ENCODE peak calls at places on chromosome 17, in five cellular contexts. G, O, P, C and K are unnamed samples.

GRCh38 chr17:64687959-64688358 is 25.9 kb upstream of the SMURF2 start:
- DNase-seq in C (peak), O (no peak), G (no peak), P (no peak), K (no peak)

GRCh38 chr17:18219016-18219415 is 6.4 kb upstream of the LLGL1 start:
- DNase-seq in P (peak), C (peak), O (no peak), G (no peak), K (no peak)

GRCh38 chr17:73340093-73340596 is 28.3 kb upstream of the CDC42EP4 start:
- DNase-seq in P (peak), C (peak), O (peak), G (peak), K (no peak)

GRCh38 chr17:63476494-63476856 is 386 bp upstream of the ACE start:
- DNase-seq in P (no peak), C (peak), G (no peak), O (peak), K (peak)

GRCh38 chr17:63523256-63523869 is at the start of gene KCNH6:
- DNase-seq in O (no peak), C (peak), G (no peak), P (no peak), K (no peak)

GRCh38 chr17:19544366-19544765 is 10.7 kb downstream of the SLC47A1 start:
- DNase-seq in C (no peak), P (no peak), O (no peak), G (no peak), K (no peak)

GRCh38 chr17:49388290-49388640 is 26.2 kb upstream of the ZNF652 start:
- DNase-seq in O (no peak), C (no peak), P (no peak), G (no peak), K (no peak)

GRCh38 chr17:79459846-79460245 is 151.0 kb downstream of the RBFOX3 start:
- DNase-seq in C (no peak), O (no peak), G (no peak), P (no peak), K (no peak)

GRCh38 chr17:75764711-75765421 is at the start of gene GALK1:
- DNase-seq in C (peak), O (peak), P (no peak), G (peak), K (peak)
- TF ChIP-seq CTCF in C (no peak), O (peak), P (peak), G (no peak), K (peak)

DNA sequence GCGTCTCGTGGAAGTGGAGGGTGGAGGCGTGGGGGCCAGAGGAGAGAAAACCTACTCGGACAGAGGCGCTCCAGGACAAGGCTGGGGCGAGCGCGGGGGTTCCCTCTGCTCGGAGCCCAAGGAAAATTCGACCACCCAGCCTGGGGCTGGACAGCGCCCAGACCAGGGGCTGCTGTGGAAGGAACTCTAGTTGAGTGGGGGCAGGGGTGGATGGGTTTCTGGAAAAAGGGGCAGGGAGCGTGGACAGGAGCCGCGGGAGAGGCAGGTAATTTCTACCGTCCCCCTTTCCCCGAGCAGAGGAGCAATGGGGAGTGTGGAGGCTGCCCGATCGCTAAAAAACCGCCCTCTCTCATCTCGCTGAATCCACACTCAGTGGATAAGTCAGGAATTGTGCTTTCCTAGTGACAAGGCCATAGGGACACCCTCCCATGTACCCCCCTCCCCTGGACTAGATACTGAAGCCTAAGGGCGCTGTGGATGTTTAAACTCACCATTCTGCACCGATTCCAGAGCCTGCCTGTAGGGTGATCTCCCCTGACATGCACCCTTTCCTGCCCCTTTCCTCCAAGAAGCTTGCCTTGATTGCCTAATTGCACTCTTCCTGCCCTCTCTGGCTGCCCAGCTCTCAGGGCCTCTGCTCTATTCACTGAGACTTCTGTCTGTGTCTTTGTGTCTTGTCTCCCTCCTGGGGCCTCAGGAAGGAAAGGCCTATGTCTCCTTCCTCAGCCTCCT is 90.7 kb upstream of the TMEM97 start:
- DNase-seq in O (no peak), C (no peak), G (peak), P (no peak), K (no peak)
- TF ChIP-seq CTCF in O (peak), C (no peak), G (no peak), P (peak), K (no peak)

GRCh38 chr17:45430738-45431530 is 1.7 kb downstream of the ARHGAP27 start:
- DNase-seq in G (peak), P (no peak), O (no peak), C (no peak), K (no peak)

GRCh38 chr17:45428050-45428953 is 4.4 kb downstream of the ARHGAP27 start:
- DNase-seq in P (peak), G (peak), C (peak), O (peak), K (peak)

GRCh38 chr17:45430006-45430737 is 2.5 kb downstream of the ARHGAP27 start:
- DNase-seq in G (no peak), P (no peak), O (no peak), C (no peak), K (no peak)

GRCh38 chr17:45428954-45429337 is 3.7 kb downstream of the ARHGAP27 start:
- DNase-seq in O (no peak), C (no peak), P (no peak), G (no peak), K (no peak)

DNA sequence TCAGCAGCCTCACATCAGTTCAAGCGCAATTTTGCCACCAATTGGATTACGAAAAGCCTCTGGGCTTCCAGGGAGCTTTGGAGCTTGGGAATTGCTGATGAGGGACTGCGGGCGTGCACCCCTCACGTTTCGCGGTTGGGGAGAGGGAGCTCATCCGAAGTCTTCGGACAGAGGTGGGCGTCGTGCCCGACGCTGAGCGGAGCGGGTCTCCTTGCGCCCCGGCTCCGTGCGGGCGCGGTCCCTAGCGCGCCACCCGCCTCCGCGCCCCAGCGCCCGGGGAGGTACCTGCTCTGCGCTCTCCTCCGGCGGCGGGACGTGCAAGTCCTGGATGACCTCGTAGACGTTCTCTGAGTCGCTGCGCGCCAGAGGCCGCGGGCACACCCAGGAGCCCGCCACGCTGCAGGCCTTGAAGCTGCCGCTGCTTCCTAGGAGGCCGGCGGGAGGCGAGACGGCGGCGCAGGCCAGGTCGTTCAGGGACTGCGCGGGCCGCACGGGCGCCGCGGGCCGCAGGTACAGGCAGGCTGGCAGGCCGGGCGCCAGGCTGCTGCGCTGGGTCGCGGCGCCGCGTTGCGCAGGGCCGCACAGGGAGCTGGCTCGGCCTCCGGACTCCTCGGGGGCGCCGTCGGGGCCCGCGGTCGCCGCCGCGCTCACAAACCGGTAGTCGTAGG is 3.2 kb downstream of the ARHGAP27 start:
- DNase-seq in P (no peak), C (no peak), G (no peak), O (no peak), K (no peak)
- TF ChIP-seq CTCF in P (no peak), C (no peak), G (no peak), O (no peak), K (no peak)

DNA sequence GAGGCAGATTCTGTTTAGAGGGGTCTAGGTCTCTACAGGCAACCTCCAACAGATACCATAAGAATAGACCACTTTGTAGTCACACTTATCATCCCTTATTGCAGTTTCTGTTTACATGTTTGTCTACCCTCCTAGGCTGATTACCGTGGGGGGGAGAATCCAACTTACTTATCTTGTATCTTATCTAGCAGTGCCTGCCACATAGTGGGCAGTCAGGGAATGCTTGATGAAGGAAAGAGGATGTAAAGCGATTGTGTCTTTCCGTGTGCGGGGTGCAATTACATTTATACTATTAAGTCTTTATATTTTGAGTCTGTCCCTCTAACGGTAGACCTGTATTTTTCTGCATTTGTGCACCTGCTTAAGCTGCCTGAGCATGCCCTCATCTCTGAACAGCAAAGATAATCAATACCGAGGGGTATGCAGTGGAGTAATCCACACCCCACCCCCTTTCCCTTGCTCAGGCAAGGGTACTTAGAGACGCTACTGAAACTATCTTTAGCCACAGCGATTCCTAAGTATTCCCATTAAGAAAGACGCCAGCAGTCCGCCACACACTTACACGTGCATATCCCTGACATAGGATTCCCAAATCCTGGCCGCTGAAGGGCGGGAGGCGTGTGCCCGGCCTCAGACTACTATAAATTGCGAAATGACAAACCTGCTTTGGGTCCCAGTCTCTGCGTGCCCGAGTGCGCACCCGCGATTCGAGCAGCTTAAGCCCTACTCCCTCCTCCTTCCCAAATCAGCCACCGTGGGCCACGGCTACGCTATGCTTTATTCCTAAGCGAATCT is 635 bp upstream of the AATF start:
- DNase-seq in O (no peak), G (no peak), C (no peak), P (no peak), K (no peak)
- TF ChIP-seq CTCF in O (peak), G (no peak), C (no peak), P (no peak), K (no peak)

DNA sequence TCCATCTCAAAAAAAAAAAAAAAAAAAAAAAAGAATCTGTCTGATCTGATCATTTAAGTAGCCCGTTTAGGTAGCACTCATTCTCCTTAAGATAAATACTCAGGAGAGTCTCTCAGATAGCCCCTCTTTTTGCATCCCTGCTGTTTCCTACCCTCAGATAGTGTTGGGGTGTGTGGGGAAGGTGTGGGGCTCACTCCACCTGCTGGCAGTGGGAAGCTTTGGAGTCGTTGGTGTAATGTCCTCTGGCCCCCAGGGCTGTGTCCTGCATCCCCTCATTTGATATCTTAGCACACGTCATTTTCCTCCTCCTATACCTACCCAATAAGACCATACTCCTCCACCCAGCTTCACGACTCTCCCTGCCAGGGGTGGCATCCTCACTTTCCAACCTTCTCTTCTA is 20.5 kb upstream of the MYH10 start:
- DNase-seq in O (no peak), C (no peak), G (no peak), P (no peak), K (no peak)
- TF ChIP-seq CTCF in O (peak), C (no peak), G (no peak), P (peak), K (no peak)